ENCODE peak calls at places on chromosomes 3 and 15, in seven cellular contexts. One of them, this sample, is unnamed.

GRCh38 chr3:156575661-156576450 is 20.9 kb upstream of the SSR3 start:
- DNase-seq in K562: no peak
- DNase-seq in endothelial cell of umbilical vein: no peak
- DNase-seq in A549: no peak
- DNase-seq in HCT116: no peak
- DNase-seq in GM12878: no peak
- DNase-seq in HepG2: no peak
- DNase-seq in this sample: no peak

GRCh38 chr15:93968773-93969172 is 262.6 kb upstream of the MCTP2 start:
- DNase-seq in K562: no peak
- DNase-seq in endothelial cell of umbilical vein: no peak
- DNase-seq in A549: no peak
- DNase-seq in HCT116: no peak
- DNase-seq in GM12878: no peak
- DNase-seq in HepG2: no peak
- DNase-seq in this sample: no peak

GRCh38 chr3:177753498-177754155 is 556.3 kb upstream of the TBL1XR1 start:
- DNase-seq in K562: no peak
- DNase-seq in endothelial cell of umbilical vein: no peak
- DNase-seq in A549: no peak
- DNase-seq in HCT116: no peak
- DNase-seq in GM12878: no peak
- DNase-seq in HepG2: no peak
- DNase-seq in this sample: no peak

GRCh38 chr3:42539871-42540714 is 37.6 kb downstream of the VIPR1 start:
- DNase-seq in K562: peak
- DNase-seq in endothelial cell of umbilical vein: no peak
- DNase-seq in A549: peak
- DNase-seq in HCT116: peak
- DNase-seq in GM12878: no peak
- DNase-seq in HepG2: peak
- DNase-seq in this sample: peak

GRCh38 chr3:144128117-144128892 is 156.7 kb downstream of the DIPK2A start:
- DNase-seq in K562: no peak
- DNase-seq in endothelial cell of umbilical vein: no peak
- DNase-seq in A549: no peak
- DNase-seq in HCT116: no peak
- DNase-seq in GM12878: peak
- DNase-seq in HepG2: no peak
- DNase-seq in this sample: no peak

GRCh38 chr3:116912116-116912515 is 202.5 kb downstream of the TUSC7 start:
- DNase-seq in K562: no peak
- DNase-seq in endothelial cell of umbilical vein: no peak
- DNase-seq in A549: no peak
- DNase-seq in HCT116: no peak
- DNase-seq in GM12878: no peak
- DNase-seq in HepG2: no peak
- DNase-seq in this sample: no peak

GRCh38 chr15:62991698-62992097 is 50.8 kb upstream of the TPM1 start:
- DNase-seq in K562: no peak
- DNase-seq in endothelial cell of umbilical vein: no peak
- DNase-seq in A549: no peak
- DNase-seq in HCT116: no peak
- DNase-seq in GM12878: no peak
- DNase-seq in HepG2: no peak
- DNase-seq in this sample: no peak

GRCh38 chr3:87228316-87228715 is 1.2 kb downstream of the CHMP2B start:
- DNase-seq in K562: no peak
- DNase-seq in endothelial cell of umbilical vein: no peak
- DNase-seq in A549: no peak
- DNase-seq in HCT116: no peak
- DNase-seq in GM12878: no peak
- DNase-seq in HepG2: peak
- DNase-seq in this sample: no peak

GRCh38 chr3:9142346-9142745 is 107.1 kb downstream of the SRGAP3 start:
- DNase-seq in K562: no peak
- DNase-seq in endothelial cell of umbilical vein: no peak
- DNase-seq in A549: no peak
- DNase-seq in HCT116: no peak
- DNase-seq in GM12878: no peak
- DNase-seq in HepG2: no peak
- DNase-seq in this sample: no peak

GRCh38 chr3:59480486-59480995 is 430.7 kb upstream of the CFAP20DC start:
- DNase-seq in K562: no peak
- DNase-seq in endothelial cell of umbilical vein: no peak
- DNase-seq in A549: no peak
- DNase-seq in HCT116: no peak
- DNase-seq in GM12878: peak
- DNase-seq in HepG2: no peak
- DNase-seq in this sample: peak

GRCh38 chr3:30347679-30348216 is 258.7 kb upstream of the TGFBR2 start:
- DNase-seq in K562: no peak
- DNase-seq in endothelial cell of umbilical vein: peak
- DNase-seq in A549: no peak
- DNase-seq in HCT116: no peak
- DNase-seq in GM12878: no peak
- DNase-seq in HepG2: peak
- DNase-seq in this sample: peak

GRCh38 chr15:37045859-37046318 is 54.5 kb downstream of the MEIS2 start:
- DNase-seq in K562: no peak
- DNase-seq in endothelial cell of umbilical vein: no peak
- DNase-seq in A549: no peak
- DNase-seq in HCT116: no peak
- DNase-seq in GM12878: no peak
- DNase-seq in HepG2: peak
- DNase-seq in this sample: no peak

GRCh38 chr3:157145566-157145965 is 14.4 kb downstream of the CCNL1 start:
- DNase-seq in K562: no peak
- DNase-seq in endothelial cell of umbilical vein: no peak
- DNase-seq in A549: no peak
- DNase-seq in HCT116: no peak
- DNase-seq in GM12878: no peak
- DNase-seq in HepG2: no peak
- DNase-seq in this sample: no peak

GRCh38 chr3:148957586-148957985 is 33.8 kb upstream of the GYG1 start:
- DNase-seq in K562: peak
- DNase-seq in endothelial cell of umbilical vein: no peak
- DNase-seq in A549: no peak
- DNase-seq in HCT116: peak
- DNase-seq in GM12878: no peak
- DNase-seq in HepG2: peak
- DNase-seq in this sample: peak

GRCh38 chr3:45966969-45967640 is 23.8 kb downstream of the CXCR6 start:
- DNase-seq in K562: no peak
- DNase-seq in endothelial cell of umbilical vein: no peak
- DNase-seq in A549: no peak
- DNase-seq in HCT116: no peak
- DNase-seq in GM12878: no peak
- DNase-seq in HepG2: no peak
- DNase-seq in this sample: no peak

GRCh38 chr3:138948371-138949001 is 1.5 kb downstream of the FOXL2NB start:
- DNase-seq in K562: no peak
- DNase-seq in endothelial cell of umbilical vein: no peak
- DNase-seq in A549: no peak
- DNase-seq in HCT116: no peak
- DNase-seq in GM12878: no peak
- DNase-seq in HepG2: no peak
- DNase-seq in this sample: peak

GRCh38 chr15:63764124-63764827 is 69.5 kb downstream of the HERC1 start:
- DNase-seq in K562: no peak
- DNase-seq in endothelial cell of umbilical vein: no peak
- DNase-seq in A549: no peak
- DNase-seq in HCT116: no peak
- DNase-seq in GM12878: no peak
- DNase-seq in HepG2: no peak
- DNase-seq in this sample: no peak

GRCh38 chr3:139434764-139435291 is 41.5 kb downstream of the RBP2 start:
- DNase-seq in K562: no peak
- DNase-seq in endothelial cell of umbilical vein: no peak
- DNase-seq in A549: no peak
- DNase-seq in HCT116: no peak
- DNase-seq in GM12878: no peak
- DNase-seq in HepG2: no peak
- DNase-seq in this sample: no peak

GRCh38 chr15:61173899-61174689 is 55.0 kb downstream of the RORA start:
- DNase-seq in K562: no peak
- DNase-seq in endothelial cell of umbilical vein: peak
- DNase-seq in A549: no peak
- DNase-seq in HCT116: no peak
- DNase-seq in GM12878: no peak
- DNase-seq in HepG2: no peak
- DNase-seq in this sample: no peak

GRCh38 chr3:57815034-57815433 is 58.9 kb downstream of the SLMAP start:
- DNase-seq in K562: no peak
- DNase-seq in endothelial cell of umbilical vein: no peak
- DNase-seq in A549: no peak
- DNase-seq in HCT116: no peak
- DNase-seq in GM12878: no peak
- DNase-seq in HepG2: no peak
- DNase-seq in this sample: peak

GRCh38 chr3:24069045-24069444 is 124.0 kb downstream of the NR1D2 start:
- DNase-seq in K562: no peak
- DNase-seq in endothelial cell of umbilical vein: no peak
- DNase-seq in A549: no peak
- DNase-seq in HCT116: no peak
- DNase-seq in GM12878: no peak
- DNase-seq in HepG2: peak
- DNase-seq in this sample: no peak

GRCh38 chr3:139772539-139773500 is 95.0 kb upstream of the NMNAT3 start:
- DNase-seq in K562: no peak
- DNase-seq in endothelial cell of umbilical vein: no peak
- DNase-seq in A549: no peak
- DNase-seq in HCT116: no peak
- DNase-seq in GM12878: no peak
- DNase-seq in HepG2: no peak
- DNase-seq in this sample: peak

GRCh38 chr3:96970211-96970610 is 155.8 kb downstream of the EPHA6 start:
- DNase-seq in K562: no peak
- DNase-seq in endothelial cell of umbilical vein: no peak
- DNase-seq in A549: no peak
- DNase-seq in HCT116: no peak
- DNase-seq in GM12878: no peak
- DNase-seq in HepG2: no peak
- DNase-seq in this sample: no peak

GRCh38 chr15:96431787-96432186 is 101.3 kb downstream of the NR2F2 start:
- DNase-seq in K562: no peak
- DNase-seq in endothelial cell of umbilical vein: peak
- DNase-seq in A549: no peak
- DNase-seq in HCT116: no peak
- DNase-seq in GM12878: no peak
- DNase-seq in HepG2: no peak
- DNase-seq in this sample: no peak

GRCh38 chr3:56702487-56703315 is 19.6 kb upstream of the TASOR start:
- DNase-seq in K562: peak
- DNase-seq in endothelial cell of umbilical vein: peak
- DNase-seq in A549: peak
- DNase-seq in HCT116: peak
- DNase-seq in GM12878: no peak
- DNase-seq in HepG2: peak
- DNase-seq in this sample: peak

GRCh38 chr3:102573483-102574028 is 138.7 kb downstream of the ZPLD1 start:
- DNase-seq in K562: no peak
- DNase-seq in endothelial cell of umbilical vein: no peak
- DNase-seq in A549: no peak
- DNase-seq in HCT116: no peak
- DNase-seq in GM12878: no peak
- DNase-seq in HepG2: no peak
- DNase-seq in this sample: no peak

GRCh38 chr3:44795197-44795596 is 33.6 kb downstream of the KIF15 start:
- DNase-seq in K562: no peak
- DNase-seq in endothelial cell of umbilical vein: no peak
- DNase-seq in A549: no peak
- DNase-seq in HCT116: no peak
- DNase-seq in GM12878: no peak
- DNase-seq in HepG2: no peak
- DNase-seq in this sample: no peak
- TF ChIP-seq MAX in K562: no peak
- TF ChIP-seq MAX in endothelial cell of umbilical vein: no peak
- TF ChIP-seq MAX in A549: no peak
- TF ChIP-seq MAX in HCT116: no peak
- TF ChIP-seq MAX in GM12878: no peak
- TF ChIP-seq MAX in HepG2: no peak
- TF ChIP-seq MAX in this sample: no peak

GRCh38 chr3:100535610-100535943 is 43.2 kb downstream of the TMEM45A start:
- DNase-seq in K562: no peak
- DNase-seq in endothelial cell of umbilical vein: no peak
- DNase-seq in A549: no peak
- DNase-seq in HCT116: no peak
- DNase-seq in GM12878: no peak
- DNase-seq in HepG2: no peak
- DNase-seq in this sample: no peak

GRCh38 chr3:100531093-100531492 is 38.7 kb downstream of the TMEM45A start:
- DNase-seq in K562: no peak
- DNase-seq in endothelial cell of umbilical vein: no peak
- DNase-seq in A549: no peak
- DNase-seq in HCT116: no peak
- DNase-seq in GM12878: no peak
- DNase-seq in HepG2: no peak
- DNase-seq in this sample: no peak

GRCh38 chr3:100532411-100532810 is 40.0 kb downstream of the TMEM45A start:
- DNase-seq in K562: no peak
- DNase-seq in endothelial cell of umbilical vein: no peak
- DNase-seq in A549: no peak
- DNase-seq in HCT116: no peak
- DNase-seq in GM12878: no peak
- DNase-seq in HepG2: no peak
- DNase-seq in this sample: no peak

GRCh38 chr3:100536093-100536492 is 43.7 kb downstream of the TMEM45A start:
- DNase-seq in K562: no peak
- DNase-seq in endothelial cell of umbilical vein: no peak
- DNase-seq in A549: no peak
- DNase-seq in HCT116: no peak
- DNase-seq in GM12878: no peak
- DNase-seq in HepG2: peak
- DNase-seq in this sample: no peak

GRCh38 chr3:100533176-100533575 is 40.8 kb downstream of the TMEM45A start:
- DNase-seq in K562: no peak
- DNase-seq in endothelial cell of umbilical vein: no peak
- DNase-seq in A549: no peak
- DNase-seq in HCT116: no peak
- DNase-seq in GM12878: no peak
- DNase-seq in HepG2: no peak
- DNase-seq in this sample: no peak
- TF ChIP-seq CTCF in K562: no peak
- TF ChIP-seq CTCF in endothelial cell of umbilical vein: no peak
- TF ChIP-seq CTCF in A549: no peak
- TF ChIP-seq CTCF in HCT116: no peak
- TF ChIP-seq CTCF in GM12878: no peak
- TF ChIP-seq CTCF in HepG2: no peak
- TF ChIP-seq CTCF in this sample: no peak

GRCh38 chr3:188979669-188980311 is 192.0 kb upstream of the TPRG1 start:
- DNase-seq in K562: no peak
- DNase-seq in endothelial cell of umbilical vein: no peak
- DNase-seq in A549: no peak
- DNase-seq in HCT116: no peak
- DNase-seq in GM12878: no peak
- DNase-seq in HepG2: no peak
- DNase-seq in this sample: no peak
- TF ChIP-seq POLR2A in K562: no peak
- TF ChIP-seq POLR2A in endothelial cell of umbilical vein: no peak
- TF ChIP-seq POLR2A in A549: no peak
- TF ChIP-seq POLR2A in HCT116: no peak
- TF ChIP-seq POLR2A in GM12878: no peak
- TF ChIP-seq POLR2A in HepG2: no peak
- TF ChIP-seq POLR2A in this sample: no peak

GRCh38 chr3:38960953-38961622 is 90.7 kb downstream of the SCN11A start:
- DNase-seq in K562: peak
- DNase-seq in endothelial cell of umbilical vein: peak
- DNase-seq in A549: peak
- DNase-seq in HCT116: peak
- DNase-seq in GM12878: peak
- DNase-seq in HepG2: peak
- DNase-seq in this sample: peak
- TF ChIP-seq MAX in K562: no peak
- TF ChIP-seq MAX in endothelial cell of umbilical vein: no peak
- TF ChIP-seq MAX in A549: no peak
- TF ChIP-seq MAX in HCT116: peak
- TF ChIP-seq MAX in GM12878: no peak
- TF ChIP-seq MAX in HepG2: no peak
- TF ChIP-seq MAX in this sample: no peak